ENCODE peak calls at places on chromosomes 11 and 22, in four cellular contexts. M, G, V and I are unnamed samples.

GRCh38 chr22:37751449-37752188 is 54.8 kb downstream of the TRIOBP start:
- DNase-seq in G (no peak), M (no peak), V (no peak), I (no peak)

GRCh38 chr11:134252539-134253188 is 488 bp downstream of the THYN1 start:
- DNase-seq in V (no peak), M (no peak), G (no peak), I (no peak)

GRCh38 chr11:120512727-120513435 is 1.3 kb downstream of the GRIK4 start:
- DNase-seq in M (no peak), V (no peak), G (no peak), I (no peak)

GRCh38 chr22:41498322-41498721 is 29.4 kb downstream of the ACO2 start:
- DNase-seq in V (no peak), G (no peak), M (no peak), I (no peak)

GRCh38 chr11:113118104-113118503 is 156.9 kb downstream of the NCAM1 start:
- DNase-seq in V (no peak), G (no peak), M (no peak), I (no peak)

GRCh38 chr11:3855808-3856491 is 486 bp downstream of the STIM1 start:
- DNase-seq in M (no peak), G (no peak), V (no peak), I (no peak)

GRCh38 chr11:3841426-3842304 is 906 bp upstream of the RHOG start:
- DNase-seq in G (peak), V (peak), M (peak), I (peak)

GRCh38 chr11:118180300-118180703 is 3.9 kb upstream of the SCN2B start:
- DNase-seq in M (no peak), V (no peak), G (peak), I (no peak)

GRCh38 chr22:42990131-42990838 is 24.7 kb downstream of the PACSIN2 start:
- DNase-seq in G (peak), M (no peak), V (no peak), I (no peak)

GRCh38 chr11:33984682-33985389 is 66.7 kb upstream of the CAPRIN1 start:
- DNase-seq in V (no peak), M (no peak), G (no peak), I (no peak)

GRCh38 chr11:130002352-130002845 is at the start of gene PRDM10:
- DNase-seq in G (peak), V (peak), M (no peak), I (peak)
- TF ChIP-seq POLR2AphosphoS5 in G (peak), V (peak), M (no peak), I (peak)

DNA sequence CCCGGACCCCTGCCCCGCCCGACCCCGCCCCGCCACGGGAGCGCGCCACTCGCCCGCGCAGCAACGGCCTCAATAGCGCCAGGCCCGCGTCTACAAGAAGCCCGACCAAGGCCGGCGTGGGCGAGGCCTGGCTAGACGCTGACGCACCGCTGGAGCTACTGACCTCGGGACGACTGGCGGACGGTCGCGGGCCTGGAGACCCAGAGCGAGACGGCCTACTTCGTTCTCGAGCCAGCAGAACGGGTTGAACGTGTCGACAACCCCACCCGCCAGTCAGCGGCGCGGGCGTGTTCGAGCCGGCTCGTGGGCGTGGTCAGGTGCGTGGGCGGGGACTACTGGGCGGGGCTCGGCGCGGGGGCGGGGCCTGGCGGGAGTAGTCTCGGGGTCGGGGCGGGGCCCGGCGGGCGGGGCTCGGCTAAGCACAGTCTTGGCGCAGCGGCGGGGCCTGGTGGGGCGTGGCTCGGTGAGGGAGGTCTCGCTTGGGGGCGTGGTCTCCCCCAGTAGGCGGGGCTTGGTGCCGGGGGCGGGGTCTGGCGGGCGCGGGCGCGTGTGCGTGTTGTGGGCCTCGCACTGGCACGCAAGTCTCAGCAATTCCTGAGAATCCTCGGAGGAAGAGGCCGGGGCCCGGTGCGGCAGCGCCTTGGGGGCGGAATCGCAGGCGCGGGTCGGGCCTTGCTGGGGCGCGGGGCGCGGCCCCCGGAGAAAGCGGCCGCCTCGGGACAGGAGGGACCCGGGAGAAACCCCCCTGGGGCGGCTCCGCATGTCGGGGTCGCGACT is at the start of gene RNH1:
- DNase-seq in G (peak), V (peak), M (peak), I (peak)
- TF ChIP-seq POLR2A in G (peak), V (no peak), M (peak), I (peak)

DNA sequence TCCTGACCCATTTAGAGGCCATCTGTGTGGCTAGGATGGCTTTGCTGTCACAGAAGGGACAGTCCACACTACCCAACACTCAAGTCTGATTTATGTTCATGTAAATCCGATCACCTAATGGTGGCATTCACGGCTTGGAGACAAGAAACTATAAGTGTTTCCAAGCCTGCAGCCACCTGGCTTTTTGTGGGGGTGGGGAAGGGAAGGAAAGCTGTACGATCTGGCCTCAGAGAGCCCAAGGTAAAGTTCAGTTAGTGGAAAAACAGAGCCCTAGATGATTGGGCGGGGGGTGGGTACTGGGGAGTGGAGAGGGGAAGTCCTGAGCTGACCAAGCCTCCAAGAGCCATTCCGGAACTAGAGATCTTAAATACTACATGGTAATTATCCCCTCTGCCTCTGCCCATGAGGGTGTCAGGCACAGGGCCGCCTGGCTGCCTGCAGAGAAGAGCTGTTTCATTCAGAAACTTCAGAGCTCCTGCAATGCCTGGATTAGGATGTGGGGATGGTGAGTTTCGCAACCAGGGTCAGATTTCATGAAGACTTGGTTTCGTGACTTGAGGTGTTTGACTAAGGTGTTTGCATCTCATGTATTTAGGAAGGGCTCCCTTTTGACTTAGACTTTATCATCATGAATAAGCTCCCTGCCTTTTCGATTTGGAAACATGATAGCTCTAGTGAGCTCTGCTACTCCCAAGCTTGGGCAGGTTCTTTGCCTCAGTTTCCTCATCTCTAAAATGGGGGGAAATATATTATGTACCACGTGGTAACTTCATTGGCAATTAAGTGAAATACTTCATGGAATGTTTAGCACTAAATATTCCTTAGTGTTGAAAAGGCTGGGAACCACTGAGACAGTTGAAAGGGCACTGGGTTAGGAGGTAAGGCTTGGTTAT is 9.0 kb downstream of the TIMP3 start:
- DNase-seq in M (no peak), V (no peak), G (no peak), I (no peak)
- TF ChIP-seq TAF1 in M (no peak), V (no peak), G (no peak), I (no peak)

GRCh38 chr22:24161909-24162308 is 19.4 kb upstream of the SUSD2 start:
- DNase-seq in M (no peak), V (no peak), G (no peak), I (no peak)
- TF ChIP-seq POLR2AphosphoS5 in M (no peak), V (no peak), G (no peak), I (no peak)

DNA sequence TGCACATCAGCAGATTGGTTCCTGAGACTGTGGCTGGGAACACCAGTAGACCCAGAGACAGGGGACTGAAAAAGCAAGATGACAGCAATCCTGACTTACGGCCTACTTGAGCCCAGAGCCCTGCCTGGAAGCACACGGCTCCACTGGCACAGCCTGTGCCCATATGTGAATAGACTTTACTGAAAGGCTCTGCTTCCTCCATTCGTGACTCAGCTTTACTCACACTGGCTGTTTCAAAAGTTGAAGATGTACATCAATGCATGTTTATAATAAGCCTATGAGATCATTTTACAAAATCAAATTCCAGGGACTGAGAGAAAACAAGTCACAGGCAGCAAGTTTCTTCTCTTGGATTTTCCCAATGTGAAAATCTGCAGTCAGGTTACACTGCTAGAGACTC is 134.7 kb upstream of the TEAD1 start:
- DNase-seq in M (no peak), G (no peak), V (no peak), I (no peak)
- TF ChIP-seq POLR2A in M (no peak), G (no peak), V (no peak), I (no peak)